ENCODE peak calls at places on chromosomes 12 and 14, in ten cellular contexts. One of them, this sample, is unnamed.

GRCh38 chr12:51910168-51910567 is 2.9 kb downstream of the ACVRL1 start:
- DNase-seq in substantia nigra: no peak
- DNase-seq in endodermal cell: no peak
- DNase-seq in MM.1S: no peak
- DNase-seq in ovary: no peak
- DNase-seq in right atrium auricular region: no peak
- DNase-seq in HCT116: no peak
- DNase-seq in A549: no peak
- DNase-seq in RWPE1: no peak
- DNase-seq in cardiac muscle cell: peak
- DNase-seq in this sample: no peak

GRCh38 chr14:100664841-100665425 is 61.8 kb upstream of the DLK1 start:
- DNase-seq in substantia nigra: no peak
- DNase-seq in endodermal cell: peak
- DNase-seq in MM.1S: no peak
- DNase-seq in ovary: peak
- DNase-seq in right atrium auricular region: no peak
- DNase-seq in HCT116: no peak
- DNase-seq in A549: no peak
- DNase-seq in RWPE1: no peak
- DNase-seq in cardiac muscle cell: peak
- DNase-seq in this sample: no peak

GRCh38 chr12:75887979-75888378 is 143.6 kb downstream of the PHLDA1 start:
- DNase-seq in substantia nigra: no peak
- DNase-seq in endodermal cell: no peak
- DNase-seq in MM.1S: no peak
- DNase-seq in ovary: no peak
- DNase-seq in right atrium auricular region: no peak
- DNase-seq in HCT116: no peak
- DNase-seq in A549: no peak
- DNase-seq in RWPE1: no peak
- DNase-seq in cardiac muscle cell: no peak
- DNase-seq in this sample: no peak

GRCh38 chr14:76514599-76514998 is 138.7 kb downstream of the ESRRB start:
- DNase-seq in substantia nigra: peak
- DNase-seq in endodermal cell: peak
- DNase-seq in MM.1S: no peak
- DNase-seq in ovary: no peak
- DNase-seq in right atrium auricular region: no peak
- DNase-seq in HCT116: peak
- DNase-seq in A549: peak
- DNase-seq in RWPE1: no peak
- DNase-seq in cardiac muscle cell: peak
- DNase-seq in this sample: no peak

GRCh38 chr12:48768147-48768546 is 20.7 kb downstream of the ADCY6 start:
- DNase-seq in substantia nigra: no peak
- DNase-seq in endodermal cell: peak
- DNase-seq in MM.1S: no peak
- DNase-seq in ovary: no peak
- DNase-seq in right atrium auricular region: no peak
- DNase-seq in HCT116: no peak
- DNase-seq in A549: no peak
- DNase-seq in RWPE1: no peak
- DNase-seq in cardiac muscle cell: no peak
- DNase-seq in this sample: no peak

GRCh38 chr12:131775124-131775903 is 52.9 kb upstream of the MMP17 start:
- DNase-seq in substantia nigra: no peak
- DNase-seq in endodermal cell: no peak
- DNase-seq in MM.1S: no peak
- DNase-seq in ovary: no peak
- DNase-seq in right atrium auricular region: no peak
- DNase-seq in HCT116: no peak
- DNase-seq in A549: no peak
- DNase-seq in RWPE1: peak
- DNase-seq in cardiac muscle cell: no peak
- DNase-seq in this sample: no peak

GRCh38 chr12:112167031-112167461 is 41.7 kb downstream of the TRAFD1 start:
- DNase-seq in substantia nigra: no peak
- DNase-seq in endodermal cell: peak
- DNase-seq in MM.1S: no peak
- DNase-seq in ovary: no peak
- DNase-seq in right atrium auricular region: no peak
- DNase-seq in HCT116: no peak
- DNase-seq in A549: no peak
- DNase-seq in RWPE1: no peak
- DNase-seq in cardiac muscle cell: no peak
- DNase-seq in this sample: no peak

GRCh38 chr14:53304726-53305381 is 151.7 kb upstream of the DDHD1 start:
- DNase-seq in substantia nigra: no peak
- DNase-seq in endodermal cell: no peak
- DNase-seq in MM.1S: no peak
- DNase-seq in ovary: no peak
- DNase-seq in right atrium auricular region: no peak
- DNase-seq in HCT116: no peak
- DNase-seq in A549: no peak
- DNase-seq in RWPE1: no peak
- DNase-seq in cardiac muscle cell: no peak
- DNase-seq in this sample: peak

GRCh38 chr14:50757702-50758101 is 73.3 kb downstream of the NIN start:
- DNase-seq in substantia nigra: no peak
- DNase-seq in endodermal cell: no peak
- DNase-seq in MM.1S: no peak
- DNase-seq in ovary: no peak
- DNase-seq in right atrium auricular region: no peak
- DNase-seq in HCT116: no peak
- DNase-seq in A549: no peak
- DNase-seq in RWPE1: no peak
- DNase-seq in cardiac muscle cell: no peak
- DNase-seq in this sample: no peak

GRCh38 chr14:50759800-50760543 is 71.0 kb downstream of the NIN start:
- DNase-seq in substantia nigra: no peak
- DNase-seq in endodermal cell: no peak
- DNase-seq in MM.1S: no peak
- DNase-seq in ovary: no peak
- DNase-seq in right atrium auricular region: no peak
- DNase-seq in HCT116: no peak
- DNase-seq in A549: no peak
- DNase-seq in RWPE1: no peak
- DNase-seq in cardiac muscle cell: no peak
- DNase-seq in this sample: no peak

GRCh38 chr14:50758279-50758678 is 72.7 kb downstream of the NIN start:
- DNase-seq in substantia nigra: no peak
- DNase-seq in endodermal cell: peak
- DNase-seq in MM.1S: no peak
- DNase-seq in ovary: no peak
- DNase-seq in right atrium auricular region: no peak
- DNase-seq in HCT116: no peak
- DNase-seq in A549: no peak
- DNase-seq in RWPE1: no peak
- DNase-seq in cardiac muscle cell: no peak
- DNase-seq in this sample: no peak

GRCh38 chr14:50758945-50759344 is 72.0 kb downstream of the NIN start:
- DNase-seq in substantia nigra: no peak
- DNase-seq in endodermal cell: no peak
- DNase-seq in MM.1S: no peak
- DNase-seq in ovary: no peak
- DNase-seq in right atrium auricular region: no peak
- DNase-seq in HCT116: no peak
- DNase-seq in A549: no peak
- DNase-seq in RWPE1: no peak
- DNase-seq in cardiac muscle cell: no peak
- DNase-seq in this sample: no peak

DNA sequence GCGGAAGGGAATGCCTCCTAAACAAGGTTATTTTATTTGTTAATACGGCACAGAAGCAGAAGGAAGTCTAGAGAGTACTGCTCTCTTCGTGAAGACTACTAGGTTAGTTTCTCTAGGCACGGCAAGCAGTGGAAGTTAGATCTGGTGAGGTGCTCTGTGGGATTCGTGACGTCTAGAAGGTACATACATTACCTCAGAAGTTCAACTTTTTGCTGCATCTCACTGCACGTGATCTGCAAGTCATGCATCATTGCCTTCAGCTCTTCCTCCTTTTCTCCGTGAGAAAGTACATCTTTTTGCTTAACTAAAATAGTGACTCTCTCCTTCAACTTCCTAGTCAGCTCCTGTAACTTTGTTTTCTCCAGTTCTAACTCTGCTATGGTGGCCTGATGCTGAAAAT is 74.7 kb downstream of the NIN start:
- DNase-seq in substantia nigra: no peak
- DNase-seq in endodermal cell: no peak
- DNase-seq in MM.1S: no peak
- DNase-seq in ovary: no peak
- DNase-seq in right atrium auricular region: no peak
- DNase-seq in HCT116: no peak
- DNase-seq in A549: no peak
- DNase-seq in RWPE1: no peak
- DNase-seq in cardiac muscle cell: no peak
- DNase-seq in this sample: no peak
- H3K27ac ChIP-seq in substantia nigra: no peak
- H3K27ac ChIP-seq in endodermal cell: no peak
- H3K27ac ChIP-seq in MM.1S: no peak
- H3K27ac ChIP-seq in ovary: no peak
- H3K27ac ChIP-seq in right atrium auricular region: no peak
- H3K27ac ChIP-seq in HCT116: no peak
- H3K27ac ChIP-seq in A549: no peak
- H3K27ac ChIP-seq in RWPE1: no peak
- H3K27ac ChIP-seq in cardiac muscle cell: no peak
- H3K27ac ChIP-seq in this sample: peak

GRCh38 chr12:3727877-3728632 is 24.9 kb downstream of the CRACR2A start:
- DNase-seq in substantia nigra: no peak
- DNase-seq in endodermal cell: no peak
- DNase-seq in MM.1S: no peak
- DNase-seq in ovary: no peak
- DNase-seq in right atrium auricular region: no peak
- DNase-seq in HCT116: no peak
- DNase-seq in A549: no peak
- DNase-seq in RWPE1: no peak
- DNase-seq in cardiac muscle cell: peak
- DNase-seq in this sample: no peak

GRCh38 chr12:3726455-3726854 is 26.5 kb downstream of the CRACR2A start:
- DNase-seq in substantia nigra: no peak
- DNase-seq in endodermal cell: no peak
- DNase-seq in MM.1S: no peak
- DNase-seq in ovary: no peak
- DNase-seq in right atrium auricular region: no peak
- DNase-seq in HCT116: no peak
- DNase-seq in A549: no peak
- DNase-seq in RWPE1: no peak
- DNase-seq in cardiac muscle cell: no peak
- DNase-seq in this sample: no peak

GRCh38 chr12:3727354-3727753 is 25.6 kb downstream of the CRACR2A start:
- DNase-seq in substantia nigra: no peak
- DNase-seq in endodermal cell: no peak
- DNase-seq in MM.1S: no peak
- DNase-seq in ovary: no peak
- DNase-seq in right atrium auricular region: no peak
- DNase-seq in HCT116: no peak
- DNase-seq in A549: no peak
- DNase-seq in RWPE1: no peak
- DNase-seq in cardiac muscle cell: no peak
- DNase-seq in this sample: no peak

GRCh38 chr12:3730111-3730510 is 22.8 kb downstream of the CRACR2A start:
- DNase-seq in substantia nigra: no peak
- DNase-seq in endodermal cell: no peak
- DNase-seq in MM.1S: no peak
- DNase-seq in ovary: no peak
- DNase-seq in right atrium auricular region: no peak
- DNase-seq in HCT116: no peak
- DNase-seq in A549: no peak
- DNase-seq in RWPE1: no peak
- DNase-seq in cardiac muscle cell: no peak
- DNase-seq in this sample: no peak

GRCh38 chr12:3728686-3729085 is 24.2 kb downstream of the CRACR2A start:
- DNase-seq in substantia nigra: no peak
- DNase-seq in endodermal cell: no peak
- DNase-seq in MM.1S: no peak
- DNase-seq in ovary: no peak
- DNase-seq in right atrium auricular region: no peak
- DNase-seq in HCT116: no peak
- DNase-seq in A549: no peak
- DNase-seq in RWPE1: no peak
- DNase-seq in cardiac muscle cell: no peak
- DNase-seq in this sample: no peak
- H3K27ac ChIP-seq in substantia nigra: no peak
- H3K27ac ChIP-seq in endodermal cell: peak
- H3K27ac ChIP-seq in MM.1S: no peak
- H3K27ac ChIP-seq in ovary: no peak
- H3K27ac ChIP-seq in right atrium auricular region: no peak
- H3K27ac ChIP-seq in HCT116: no peak
- H3K27ac ChIP-seq in A549: no peak
- H3K27ac ChIP-seq in RWPE1: no peak
- H3K27ac ChIP-seq in cardiac muscle cell: no peak
- H3K27ac ChIP-seq in this sample: no peak

DNA sequence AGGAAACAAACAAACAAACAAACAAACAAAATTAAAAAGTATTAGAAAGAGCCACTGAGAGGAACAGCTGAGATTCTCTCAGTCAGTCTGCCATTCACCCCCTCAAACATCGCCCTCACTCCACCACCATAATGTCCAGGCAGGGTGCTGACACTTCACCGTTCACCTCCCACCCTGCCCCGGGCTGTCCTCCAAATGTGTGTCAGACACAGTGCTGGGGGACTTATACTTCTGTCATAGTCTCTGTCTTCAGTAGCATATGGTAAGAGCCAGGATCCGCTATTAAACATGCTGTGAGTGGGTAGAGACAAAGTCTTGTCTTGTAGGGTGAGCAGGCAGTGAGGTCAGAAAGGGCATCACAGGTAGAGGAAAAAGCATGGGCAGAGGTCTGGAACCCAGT is 28.3 kb downstream of the KRT18 start:
- DNase-seq in substantia nigra: no peak
- DNase-seq in endodermal cell: peak
- DNase-seq in MM.1S: no peak
- DNase-seq in ovary: no peak
- DNase-seq in right atrium auricular region: no peak
- DNase-seq in HCT116: no peak
- DNase-seq in A549: no peak
- DNase-seq in RWPE1: no peak
- DNase-seq in cardiac muscle cell: no peak
- DNase-seq in this sample: no peak
- H3K27ac ChIP-seq in substantia nigra: no peak
- H3K27ac ChIP-seq in endodermal cell: no peak
- H3K27ac ChIP-seq in MM.1S: no peak
- H3K27ac ChIP-seq in ovary: no peak
- H3K27ac ChIP-seq in right atrium auricular region: no peak
- H3K27ac ChIP-seq in HCT116: no peak
- H3K27ac ChIP-seq in A549: peak
- H3K27ac ChIP-seq in RWPE1: no peak
- H3K27ac ChIP-seq in cardiac muscle cell: peak
- H3K27ac ChIP-seq in this sample: no peak

DNA sequence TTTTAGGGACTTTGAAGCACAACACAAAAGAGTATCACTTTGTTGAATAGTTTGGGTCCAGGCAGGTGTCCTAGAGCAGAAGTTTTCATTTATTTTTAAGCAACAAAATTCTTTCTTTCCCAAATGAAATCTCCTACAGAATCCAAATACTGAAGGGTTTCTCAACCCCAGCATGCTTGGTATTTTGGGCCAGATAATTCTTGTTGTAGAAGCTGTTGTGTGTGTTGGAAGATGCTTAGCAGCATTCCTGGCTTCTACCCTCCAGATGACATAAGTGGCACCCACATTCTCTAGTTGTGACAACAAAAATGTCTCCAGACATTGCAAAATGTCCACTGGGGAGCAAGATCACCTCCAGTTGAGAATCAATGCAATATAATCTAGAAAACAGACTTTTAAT is 97.8 kb downstream of the PRKCH start:
- DNase-seq in substantia nigra: no peak
- DNase-seq in endodermal cell: no peak
- DNase-seq in MM.1S: no peak
- DNase-seq in ovary: no peak
- DNase-seq in right atrium auricular region: no peak
- DNase-seq in HCT116: no peak
- DNase-seq in A549: no peak
- DNase-seq in RWPE1: no peak
- DNase-seq in cardiac muscle cell: no peak
- DNase-seq in this sample: no peak
- H3K27ac ChIP-seq in substantia nigra: no peak
- H3K27ac ChIP-seq in endodermal cell: no peak
- H3K27ac ChIP-seq in MM.1S: no peak
- H3K27ac ChIP-seq in ovary: no peak
- H3K27ac ChIP-seq in right atrium auricular region: no peak
- H3K27ac ChIP-seq in HCT116: no peak
- H3K27ac ChIP-seq in A549: peak
- H3K27ac ChIP-seq in RWPE1: no peak
- H3K27ac ChIP-seq in cardiac muscle cell: peak
- H3K27ac ChIP-seq in this sample: no peak